ENCODE peak calls at places on chromosomes 12 and 14, in nine cellular contexts. One of them, this sample, is unnamed.

GRCh38 chr12:56931474-56931978 is 2.7 kb downstream of the SDR9C7 start:
- DNase-seq in adrenal gland: no peak
- DNase-seq in uterus: no peak
- DNase-seq in neural crest cell: peak
- DNase-seq in WTC11: no peak
- DNase-seq in GM10248: no peak
- DNase-seq in endodermal cell: no peak
- DNase-seq in pancreas: no peak
- DNase-seq in CD8-positive, alpha-beta T cell: no peak
- DNase-seq in this sample: no peak

GRCh38 chr14:54567224-54567633 is 301 bp downstream of the SAMD4A start:
- DNase-seq in adrenal gland: no peak
- DNase-seq in uterus: no peak
- DNase-seq in neural crest cell: peak
- DNase-seq in WTC11: peak
- DNase-seq in GM10248: peak
- DNase-seq in endodermal cell: peak
- DNase-seq in pancreas: peak
- DNase-seq in CD8-positive, alpha-beta T cell: no peak
- DNase-seq in this sample: no peak

GRCh38 chr14:104001003-104001402 is 58.7 kb upstream of the RD3L start:
- DNase-seq in adrenal gland: no peak
- DNase-seq in uterus: no peak
- DNase-seq in neural crest cell: no peak
- DNase-seq in WTC11: peak
- DNase-seq in GM10248: no peak
- DNase-seq in endodermal cell: peak
- DNase-seq in pancreas: no peak
- DNase-seq in CD8-positive, alpha-beta T cell: no peak
- DNase-seq in this sample: peak

GRCh38 chr12:4269279-4269991 is 4.1 kb upstream of the CCND2 start:
- DNase-seq in adrenal gland: peak
- DNase-seq in uterus: peak
- DNase-seq in neural crest cell: peak
- DNase-seq in WTC11: peak
- DNase-seq in GM10248: peak
- DNase-seq in endodermal cell: peak
- DNase-seq in pancreas: peak
- DNase-seq in CD8-positive, alpha-beta T cell: peak
- DNase-seq in this sample: peak

GRCh38 chr12:79782197-79782890 is 91.6 kb upstream of the PAWR start:
- DNase-seq in adrenal gland: no peak
- DNase-seq in uterus: no peak
- DNase-seq in neural crest cell: no peak
- DNase-seq in WTC11: no peak
- DNase-seq in GM10248: no peak
- DNase-seq in endodermal cell: no peak
- DNase-seq in pancreas: no peak
- DNase-seq in CD8-positive, alpha-beta T cell: no peak
- DNase-seq in this sample: no peak

GRCh38 chr12:118840399-118840798 is 140.9 kb upstream of the SRRM4 start:
- DNase-seq in adrenal gland: no peak
- DNase-seq in uterus: no peak
- DNase-seq in neural crest cell: no peak
- DNase-seq in WTC11: peak
- DNase-seq in GM10248: no peak
- DNase-seq in endodermal cell: peak
- DNase-seq in pancreas: no peak
- DNase-seq in CD8-positive, alpha-beta T cell: no peak
- DNase-seq in this sample: no peak

GRCh38 chr12:12926571-12927071 is 25.3 kb downstream of the GPRC5D start:
- DNase-seq in adrenal gland: no peak
- DNase-seq in uterus: no peak
- DNase-seq in neural crest cell: no peak
- DNase-seq in WTC11: no peak
- DNase-seq in GM10248: no peak
- DNase-seq in endodermal cell: no peak
- DNase-seq in pancreas: no peak
- DNase-seq in CD8-positive, alpha-beta T cell: no peak
- DNase-seq in this sample: no peak

GRCh38 chr12:92312463-92312970 is 166.9 kb upstream of the BTG1 start:
- DNase-seq in adrenal gland: no peak
- DNase-seq in uterus: no peak
- DNase-seq in neural crest cell: no peak
- DNase-seq in WTC11: no peak
- DNase-seq in GM10248: no peak
- DNase-seq in endodermal cell: no peak
- DNase-seq in pancreas: no peak
- DNase-seq in CD8-positive, alpha-beta T cell: no peak
- DNase-seq in this sample: no peak

GRCh38 chr14:92651793-92652382 is 96.5 kb downstream of the LGMN start:
- DNase-seq in adrenal gland: peak
- DNase-seq in uterus: no peak
- DNase-seq in neural crest cell: no peak
- DNase-seq in WTC11: no peak
- DNase-seq in GM10248: peak
- DNase-seq in endodermal cell: no peak
- DNase-seq in pancreas: no peak
- DNase-seq in CD8-positive, alpha-beta T cell: peak
- DNase-seq in this sample: no peak

GRCh38 chr14:96501383-96501745 is 818 bp upstream of the PAPOLA start:
- DNase-seq in adrenal gland: no peak
- DNase-seq in uterus: no peak
- DNase-seq in neural crest cell: no peak
- DNase-seq in WTC11: no peak
- DNase-seq in GM10248: no peak
- DNase-seq in endodermal cell: peak
- DNase-seq in pancreas: no peak
- DNase-seq in CD8-positive, alpha-beta T cell: no peak
- DNase-seq in this sample: no peak

GRCh38 chr14:34628681-34629135 is 1.2 kb downstream of the SNX6 start:
- DNase-seq in adrenal gland: no peak
- DNase-seq in uterus: no peak
- DNase-seq in neural crest cell: no peak
- DNase-seq in WTC11: no peak
- DNase-seq in GM10248: no peak
- DNase-seq in endodermal cell: peak
- DNase-seq in pancreas: no peak
- DNase-seq in CD8-positive, alpha-beta T cell: no peak
- DNase-seq in this sample: no peak

GRCh38 chr12:117402363-117402762 is 40.9 kb upstream of the NOS1 start:
- DNase-seq in adrenal gland: no peak
- DNase-seq in uterus: no peak
- DNase-seq in neural crest cell: no peak
- DNase-seq in WTC11: peak
- DNase-seq in GM10248: no peak
- DNase-seq in endodermal cell: peak
- DNase-seq in pancreas: no peak
- DNase-seq in CD8-positive, alpha-beta T cell: no peak
- DNase-seq in this sample: no peak

GRCh38 chr12:13817131-13817530 is 164.3 kb downstream of the GRIN2B start:
- DNase-seq in adrenal gland: no peak
- DNase-seq in uterus: no peak
- DNase-seq in neural crest cell: no peak
- DNase-seq in WTC11: no peak
- DNase-seq in GM10248: no peak
- DNase-seq in endodermal cell: no peak
- DNase-seq in pancreas: no peak
- DNase-seq in CD8-positive, alpha-beta T cell: no peak
- DNase-seq in this sample: no peak

GRCh38 chr12:115259968-115260806 is 576.2 kb upstream of the TBX3 start:
- DNase-seq in adrenal gland: no peak
- DNase-seq in uterus: no peak
- DNase-seq in neural crest cell: no peak
- DNase-seq in WTC11: no peak
- DNase-seq in GM10248: no peak
- DNase-seq in endodermal cell: no peak
- DNase-seq in pancreas: no peak
- DNase-seq in CD8-positive, alpha-beta T cell: no peak
- DNase-seq in this sample: no peak

GRCh38 chr12:2673966-2674810 is 120.6 kb upstream of the FKBP4 start:
- DNase-seq in adrenal gland: no peak
- DNase-seq in uterus: peak
- DNase-seq in neural crest cell: no peak
- DNase-seq in WTC11: peak
- DNase-seq in GM10248: no peak
- DNase-seq in endodermal cell: peak
- DNase-seq in pancreas: no peak
- DNase-seq in CD8-positive, alpha-beta T cell: peak
- DNase-seq in this sample: no peak

GRCh38 chr14:40123816-40124215 is 691.6 kb upstream of the FBXO33 start:
- DNase-seq in adrenal gland: no peak
- DNase-seq in uterus: no peak
- DNase-seq in neural crest cell: no peak
- DNase-seq in WTC11: no peak
- DNase-seq in GM10248: no peak
- DNase-seq in endodermal cell: no peak
- DNase-seq in pancreas: no peak
- DNase-seq in CD8-positive, alpha-beta T cell: no peak
- DNase-seq in this sample: no peak

GRCh38 chr12:94099191-94099983 is 49.0 kb upstream of the PLXNC1 start:
- DNase-seq in adrenal gland: no peak
- DNase-seq in uterus: no peak
- DNase-seq in neural crest cell: no peak
- DNase-seq in WTC11: no peak
- DNase-seq in GM10248: no peak
- DNase-seq in endodermal cell: peak
- DNase-seq in pancreas: no peak
- DNase-seq in CD8-positive, alpha-beta T cell: no peak
- DNase-seq in this sample: peak

DNA sequence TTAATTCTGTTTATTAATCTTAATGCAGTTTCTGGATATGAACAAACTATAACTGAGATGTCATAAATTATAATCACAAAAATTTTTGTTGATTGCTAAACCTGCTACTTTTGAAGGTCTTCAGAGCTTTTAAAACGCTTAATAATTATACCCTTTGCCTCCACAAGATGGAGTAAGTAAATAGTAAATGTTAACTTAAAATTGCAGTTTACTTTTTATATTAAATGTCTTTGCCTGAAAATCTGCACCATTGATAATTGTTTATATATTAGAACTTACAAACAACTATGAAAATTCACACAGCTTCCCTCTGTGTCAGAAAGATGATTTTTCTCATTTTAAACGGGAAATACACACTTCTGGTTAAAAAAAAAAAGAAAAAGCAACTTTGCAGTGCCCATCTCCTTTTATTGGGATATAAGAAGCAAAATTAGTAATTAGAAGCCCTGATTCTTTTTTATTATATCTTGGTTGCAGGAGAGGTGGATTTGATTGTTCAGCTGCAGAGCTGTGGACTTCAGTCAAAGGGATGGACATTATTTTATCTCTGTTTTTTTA is 35.6 kb downstream of the SCFD1 start:
- DNase-seq in adrenal gland: no peak
- DNase-seq in uterus: no peak
- DNase-seq in neural crest cell: no peak
- DNase-seq in WTC11: no peak
- DNase-seq in GM10248: no peak
- DNase-seq in endodermal cell: no peak
- DNase-seq in pancreas: no peak
- DNase-seq in CD8-positive, alpha-beta T cell: no peak
- DNase-seq in this sample: no peak
- TF ChIP-seq CTCF in adrenal gland: peak
- TF ChIP-seq CTCF in uterus: no peak
- TF ChIP-seq CTCF in neural crest cell: peak
- TF ChIP-seq CTCF in WTC11: peak
- TF ChIP-seq CTCF in GM10248: no peak
- TF ChIP-seq CTCF in endodermal cell: peak
- TF ChIP-seq CTCF in pancreas: no peak
- TF ChIP-seq CTCF in CD8-positive, alpha-beta T cell: peak
- TF ChIP-seq CTCF in this sample: peak

DNA sequence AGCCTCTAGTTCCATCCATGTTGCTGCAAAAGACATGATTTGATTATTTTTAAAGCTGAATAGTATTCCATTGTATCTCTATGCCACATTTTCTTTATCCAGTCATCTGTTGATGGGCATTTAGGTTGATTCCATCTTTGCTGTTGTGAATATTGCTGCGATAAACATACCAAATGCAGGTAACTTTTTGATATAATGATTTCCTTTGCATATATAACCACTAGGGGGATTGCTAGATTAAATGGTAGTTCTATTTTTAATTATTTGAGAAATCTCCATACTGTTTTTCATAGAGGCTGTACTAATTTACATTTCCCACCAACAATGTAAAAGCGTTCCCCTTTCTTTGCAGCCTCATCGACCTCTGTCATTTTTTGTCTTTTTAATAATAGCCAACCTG is 342.5 kb downstream of the MDGA2 start:
- DNase-seq in adrenal gland: no peak
- DNase-seq in uterus: no peak
- DNase-seq in neural crest cell: no peak
- DNase-seq in WTC11: no peak
- DNase-seq in GM10248: no peak
- DNase-seq in endodermal cell: no peak
- DNase-seq in pancreas: no peak
- DNase-seq in CD8-positive, alpha-beta T cell: no peak
- DNase-seq in this sample: no peak
- TF ChIP-seq CTCF in adrenal gland: no peak
- TF ChIP-seq CTCF in uterus: no peak
- TF ChIP-seq CTCF in neural crest cell: peak
- TF ChIP-seq CTCF in WTC11: no peak
- TF ChIP-seq CTCF in GM10248: no peak
- TF ChIP-seq CTCF in endodermal cell: peak
- TF ChIP-seq CTCF in pancreas: no peak
- TF ChIP-seq CTCF in CD8-positive, alpha-beta T cell: no peak
- TF ChIP-seq CTCF in this sample: peak

GRCh38 chr14:74573421-74574091 is 38.5 kb downstream of the LTBP2 start:
- DNase-seq in adrenal gland: no peak
- DNase-seq in uterus: no peak
- DNase-seq in neural crest cell: no peak
- DNase-seq in WTC11: peak
- DNase-seq in GM10248: no peak
- DNase-seq in endodermal cell: peak
- DNase-seq in pancreas: no peak
- DNase-seq in CD8-positive, alpha-beta T cell: no peak
- DNase-seq in this sample: no peak
- TF ChIP-seq CTCF in adrenal gland: no peak
- TF ChIP-seq CTCF in uterus: no peak
- TF ChIP-seq CTCF in neural crest cell: peak
- TF ChIP-seq CTCF in WTC11: peak
- TF ChIP-seq CTCF in GM10248: no peak
- TF ChIP-seq CTCF in endodermal cell: peak
- TF ChIP-seq CTCF in pancreas: no peak
- TF ChIP-seq CTCF in CD8-positive, alpha-beta T cell: no peak
- TF ChIP-seq CTCF in this sample: no peak

GRCh38 chr14:75461755-75462349 is 34.0 kb downstream of the JDP2 start:
- DNase-seq in adrenal gland: no peak
- DNase-seq in uterus: no peak
- DNase-seq in neural crest cell: no peak
- DNase-seq in WTC11: no peak
- DNase-seq in GM10248: no peak
- DNase-seq in endodermal cell: peak
- DNase-seq in pancreas: no peak
- DNase-seq in CD8-positive, alpha-beta T cell: no peak
- DNase-seq in this sample: no peak
- TF ChIP-seq CTCF in adrenal gland: no peak
- TF ChIP-seq CTCF in uterus: no peak
- TF ChIP-seq CTCF in neural crest cell: no peak
- TF ChIP-seq CTCF in WTC11: no peak
- TF ChIP-seq CTCF in GM10248: no peak
- TF ChIP-seq CTCF in endodermal cell: no peak
- TF ChIP-seq CTCF in pancreas: no peak
- TF ChIP-seq CTCF in CD8-positive, alpha-beta T cell: no peak
- TF ChIP-seq CTCF in this sample: no peak

This sample was measured in glutamatergic neuron.